ENCODE peak calls at places on chromosome 9, in eight cellular contexts. N is naive B cell; F is HuH-7.5; D is activated CD8-positive, alpha-beta T cell treated with anti-CD3 and anti-CD28 coated beads for 36 hours; X is A549; Q is adrenal gland; V is C1 segment of cervical spinal cord; J is RWPE1. I is an unnamed sample.

GRCh38 chr9:72856985-72857631 is 95.7 kb downstream of the ALDH1A1 start:
- DNase-seq in X (peak), V (no peak), D (peak), N (peak), J (peak), Q (peak), F (peak), I (no peak)

GRCh38 chr9:132163457-132163875 is 1.6 kb downstream of the NTNG2 start:
- DNase-seq in N (no peak), Q (no peak), J (no peak), F (no peak), V (no peak), D (no peak), X (no peak), I (no peak)

GRCh38 chr9:136047775-136048559 is 47.1 kb downstream of the NACC2 start:
- DNase-seq in F (no peak), Q (no peak), N (no peak), D (no peak), J (no peak), X (no peak), V (no peak), I (no peak)

GRCh38 chr9:89375181-89375760 is 57.0 kb downstream of the SECISBP2 start:
- DNase-seq in J (no peak), X (no peak), N (peak), Q (no peak), D (peak), V (no peak), F (no peak), I (no peak)

GRCh38 chr9:127392166-127392565 is 4.8 kb upstream of the SLC2A8 start:
- DNase-seq in J (no peak), N (no peak), D (no peak), F (no peak), V (no peak), Q (no peak), X (no peak), I (no peak)

GRCh38 chr9:113541019-113541900 is 77.7 kb downstream of the RGS3 start:
- DNase-seq in N (no peak), X (peak), V (no peak), J (peak), F (peak), D (no peak), Q (peak), I (no peak)

GRCh38 chr9:38362912-38363588 is 29.5 kb upstream of the ALDH1B1 start:
- DNase-seq in V (no peak), F (no peak), N (peak), X (peak), J (peak), D (peak), Q (peak), I (no peak)

GRCh38 chr9:93697352-93698139 is 121.2 kb downstream of the PHF2 start:
- DNase-seq in D (no peak), N (no peak), Q (no peak), J (no peak), V (no peak), X (no peak), F (no peak), I (no peak)

GRCh38 chr9:133703571-133704399 is 34.4 kb downstream of the SARDH start:
- DNase-seq in F (no peak), V (no peak), D (peak), Q (peak), N (no peak), X (no peak), J (no peak), I (peak)

GRCh38 chr9:75226403-75227139 is 138.3 kb downstream of the OSTF1 start:
- DNase-seq in Q (no peak), N (no peak), F (no peak), J (no peak), D (no peak), V (no peak), X (no peak), I (no peak)

GRCh38 chr9:77989437-77989836 is 42.2 kb downstream of the GNAQ start:
- DNase-seq in J (no peak), D (no peak), V (no peak), F (no peak), Q (no peak), X (no peak), N (no peak), I (no peak)

GRCh38 chr9:118318770-118319443 is 614.7 kb downstream of the TLR4 start:
- DNase-seq in X (peak), V (no peak), N (no peak), D (no peak), J (peak), F (no peak), Q (peak), I (peak)

GRCh38 chr9:34451545-34451944 is 6.8 kb downstream of the FAM219A start:
- DNase-seq in X (no peak), D (peak), F (no peak), N (no peak), Q (peak), V (no peak), J (no peak), I (no peak)

GRCh38 chr9:35844628-35845301 is 15.7 kb downstream of the TMEM8B start:
- DNase-seq in N (peak), F (no peak), J (peak), Q (peak), D (peak), X (peak), V (no peak), I (no peak)

GRCh38 chr9:130962418-130963316 is 23.6 kb upstream of the FIBCD1 start:
- DNase-seq in Q (peak), D (no peak), F (no peak), X (peak), J (peak), V (no peak), N (no peak), I (no peak)

GRCh38 chr9:133370680-133371079 is 5.2 kb downstream of the SURF4 start:
- DNase-seq in V (no peak), D (peak), X (no peak), N (no peak), F (no peak), Q (no peak), J (no peak), I (no peak)

GRCh38 chr9:86720893-86721698 is 226.2 kb downstream of the GAS1 start:
- DNase-seq in D (no peak), N (no peak), J (peak), X (no peak), V (no peak), Q (no peak), F (no peak), I (no peak)

GRCh38 chr9:95876595-95876994 is 1.1 kb downstream of the ERCC6L2 start:
- DNase-seq in F (no peak), D (no peak), Q (no peak), J (peak), X (peak), V (no peak), N (no peak), I (no peak)

GRCh38 chr9:27124151-27124550 is 15.1 kb downstream of the TEK start:
- DNase-seq in N (no peak), F (no peak), X (no peak), J (no peak), D (no peak), V (no peak), Q (no peak), I (no peak)

I was measured in posterior cingulate gyrus.